ENCODE peak calls at places on chromosomes 6 and 20, in eight cellular contexts. I, C, K, Q, M, B, A and U are unnamed samples.
A peak's percentile ranks its signal among the peaks of the same experiment; 100 is the strongest.

GRCh38 chr6:99589907-99590493 is 16.6 kb upstream of the PRDM13 start:
- DNase-seq in Q (no peak), B (no peak), C (no peak), I (no peak), A (no peak), K (no peak), M (no peak), U (no peak)

GRCh38 chr6:43860285-43860684 is 90.3 kb downstream of the VEGFA start:
- DNase-seq in C (no peak), I (no peak), A (no peak), B (no peak), M (no peak), Q (no peak), K (no peak), U (no peak)

GRCh38 chr20:61517419-61517818 is 265.4 kb downstream of the CDH4 start:
- DNase-seq in C (no peak), I (no peak), M (no peak), B (no peak), A (no peak), K (no peak), Q (no peak), U (no peak)

GRCh38 chr6:168099201-168100010 is 20.4 kb upstream of the FRMD1 start:
- DNase-seq in A (no peak), I (peak; percentile 25), Q (peak; percentile 47), B (no peak), M (no peak), K (peak; percentile 20), C (no peak), U (no peak)

GRCh38 chr6:39929733-39930461 is 4.4 kb downstream of the MOCS1 start:
- DNase-seq in K (no peak), Q (no peak), A (no peak), C (no peak), I (peak; percentile 84), B (no peak), M (no peak), U (no peak)

GRCh38 chr6:113859349-113860164 is 2.4 kb downstream of the MARCKS start:
- DNase-seq in C (peak; percentile 33), B (peak; percentile 30), M (no peak), A (peak; percentile 29), K (peak; percentile 49), Q (peak; percentile 65), I (no peak), U (no peak)

GRCh38 chr6:52877168-52877567 is 32.3 kb downstream of the GSTA3 start:
- DNase-seq in I (peak; percentile 95), A (no peak), B (peak; percentile 12), C (peak; percentile 10), Q (no peak), K (no peak), M (no peak), U (no peak)

GRCh38 chr6:128600397-128600951 is 80.1 kb upstream of the PTPRK start:
- DNase-seq in Q (no peak), A (no peak), M (no peak), K (no peak), B (peak; percentile 16), I (peak; percentile 96), C (peak; percentile 4), U (no peak)

GRCh38 chr6:17831135-17831534 is 124.4 kb upstream of the NUP153 start:
- DNase-seq in M (no peak), Q (no peak), I (peak; percentile 69), K (no peak), A (no peak), B (no peak), C (no peak), U (no peak)

GRCh38 chr6:3176562-3177355 is 19.4 kb upstream of the TUBB2A start:
- DNase-seq in B (peak; percentile 76), I (peak; percentile 95), A (no peak), Q (no peak), M (peak; percentile 61), C (peak; percentile 75), K (no peak), U (no peak)

GRCh38 chr6:17983712-17984111 is 3.7 kb downstream of the KIF13A start:
- DNase-seq in C (no peak), K (no peak), A (peak; percentile 11), I (no peak), B (no peak), M (no peak), Q (no peak), U (no peak)